ENCODE peak calls at places on chromosomes 2 and 18, in nine cellular contexts. V is transverse colon, P is Peyer's patch, B is sigmoid colon, M is lower leg skin, H is right lobe of liver, J is body of pancreas, N is IMR-90, W is uterus. Y is an unnamed sample.

GRCh38 chr2:64204006-64204632 is 59.9 kb upstream of the PELI1 start:
- DNase-seq in M (no peak), W (no peak), V (peak), P (peak), B (peak), H (peak), J (no peak), N (peak), Y (no peak)

GRCh38 chr2:21836261-21836660 is 712.5 kb downstream of the TDRD15 start:
- DNase-seq in H (no peak), P (no peak), N (peak), J (no peak), W (no peak), B (no peak), V (no peak), M (no peak), Y (no peak)

GRCh38 chr18:74126684-74127482 is 20.8 kb downstream of the FBXO15 start:
- DNase-seq in P (no peak), H (no peak), N (no peak), W (no peak), M (no peak), J (no peak), B (no peak), V (no peak), Y (no peak)

GRCh38 chr2:26477126-26477910 is 606 bp downstream of the OTOF start:
- DNase-seq in J (no peak), M (no peak), V (no peak), N (no peak), W (no peak), P (no peak), H (peak), B (no peak), Y (no peak)

GRCh38 chr2:133521146-133521745 is 47.0 kb downstream of the NCKAP5 start:
- DNase-seq in B (no peak), W (no peak), J (no peak), M (no peak), N (peak), V (no peak), H (no peak), P (no peak), Y (no peak)

GRCh38 chr2:192025607-192026006 is 169.1 kb downstream of the TMEFF2 start:
- DNase-seq in V (no peak), B (no peak), H (no peak), P (no peak), N (no peak), J (no peak), W (no peak), M (no peak), Y (no peak)

GRCh38 chr2:74835831-74836674 is 2.1 kb downstream of the HK2 start:
- DNase-seq in P (peak), M (no peak), B (no peak), H (no peak), V (no peak), J (no peak), W (no peak), N (peak), Y (peak)

GRCh38 chr2:227033471-227034148 is 130.4 kb downstream of the COL4A4 start:
- DNase-seq in M (no peak), J (peak), H (peak), N (peak), P (peak), V (peak), W (no peak), B (peak), Y (peak)

GRCh38 chr2:147646999-147647588 is 197.7 kb upstream of the ACVR2A start:
- DNase-seq in J (no peak), N (no peak), P (no peak), W (no peak), V (no peak), M (no peak), H (no peak), B (no peak), Y (no peak)

GRCh38 chr18:9765505-9765904 is 57.4 kb downstream of the RAB31 start:
- DNase-seq in B (no peak), P (no peak), J (no peak), N (no peak), H (no peak), V (no peak), W (no peak), M (no peak), Y (no peak)

GRCh38 chr2:232870002-232870765 is at the start of gene SNORC:
- DNase-seq in B (peak), P (peak), H (no peak), J (peak), W (no peak), V (no peak), N (no peak), M (peak), Y (no peak)

GRCh38 chr2:23135481-23136100 is 249.4 kb upstream of the KLHL29 start:
- DNase-seq in V (no peak), M (no peak), H (no peak), W (peak), B (no peak), P (no peak), J (no peak), N (no peak), Y (no peak)

GRCh38 chr2:26669099-26669498 is 23.4 kb upstream of the KCNK3 start:
- DNase-seq in P (peak), W (no peak), B (peak), J (no peak), H (peak), M (peak), N (no peak), V (no peak), Y (no peak)

GRCh38 chr2:27264753-27265535 is 2.1 kb upstream of the SLC30A3 start:
- DNase-seq in W (peak), V (peak), M (no peak), B (no peak), P (peak), N (peak), H (no peak), J (peak), Y (peak)

GRCh38 chr2:200129756-200130462 is 174.5 kb downstream of the MAIP1 start:
- DNase-seq in V (no peak), P (no peak), N (no peak), J (no peak), H (no peak), M (no peak), B (no peak), W (no peak), Y (no peak)

GRCh38 chr2:238670341-238670681 is 177.6 kb upstream of the TWIST2 start:
- DNase-seq in H (no peak), W (no peak), M (no peak), P (no peak), V (no peak), B (no peak), J (no peak), N (no peak), Y (no peak)

GRCh38 chr2:70616168-70616694 is 62.6 kb upstream of the TGFA start:
- DNase-seq in N (no peak), J (no peak), M (no peak), P (peak), B (no peak), H (no peak), V (peak), W (no peak), Y (no peak)

GRCh38 chr2:223834431-223834830 is 3.0 kb downstream of the AP1S3 start:
- DNase-seq in H (no peak), N (no peak), W (no peak), P (no peak), B (no peak), J (no peak), V (no peak), M (no peak), Y (no peak)

GRCh38 chr2:240991378-240992263 is 6.8 kb upstream of the SNED1 start:
- DNase-seq in N (peak), P (peak), H (peak), J (peak), V (peak), W (peak), M (peak), B (peak), Y (no peak)

GRCh38 chr2:10906926-10907479 is 4.7 kb upstream of the KCNF1 start:
- DNase-seq in W (no peak), N (no peak), H (no peak), M (no peak), J (no peak), V (no peak), B (no peak), P (peak), Y (no peak)

GRCh38 chr2:174026122-174026845 is 61.1 kb upstream of the SP3 start:
- DNase-seq in V (no peak), M (no peak), B (no peak), H (no peak), W (peak), J (no peak), N (peak), P (no peak), Y (no peak)

GRCh38 chr2:3288455-3289163 is 89.0 kb downstream of the EIPR1 start:
- DNase-seq in H (peak), P (peak), J (no peak), W (no peak), N (no peak), M (peak), B (peak), V (no peak), Y (no peak)

GRCh38 chr18:13077473-13077872 is 86.3 kb downstream of the CEP192 start:
- DNase-seq in B (no peak), W (no peak), V (no peak), J (no peak), P (no peak), H (no peak), N (no peak), M (no peak), Y (no peak)

GRCh38 chr2:46170011-46170410 is 127.2 kb upstream of the EPAS1 start:
- DNase-seq in V (no peak), J (no peak), P (no peak), W (no peak), M (peak), H (no peak), N (no peak), B (no peak), Y (no peak)

GRCh38 chr2:37856101-37856751 is 68.9 kb upstream of the RMDN2 start:
- DNase-seq in N (no peak), M (no peak), W (no peak), H (no peak), J (no peak), B (peak), V (no peak), P (no peak), Y (no peak)

GRCh38 chr2:45610281-45611019 is 617 bp downstream of the SRBD1 start:
- DNase-seq in W (peak), M (peak), J (peak), P (peak), V (peak), B (peak), H (peak), N (peak), Y (peak)

GRCh38 chr2:173653427-173653795 is 298.7 kb downstream of the CDCA7 start:
- DNase-seq in M (no peak), J (no peak), V (no peak), P (no peak), N (no peak), H (no peak), B (no peak), W (no peak), Y (no peak)

GRCh38 chr2:130767408-130767775 is 12.1 kb downstream of the AMER3 start:
- DNase-seq in M (no peak), J (no peak), H (no peak), W (no peak), V (no peak), P (no peak), N (no peak), B (no peak), Y (no peak)

GRCh38 chr2:174656671-174657171 is 59.1 kb upstream of the WIPF1 start:
- DNase-seq in V (no peak), P (no peak), B (no peak), N (no peak), W (no peak), H (no peak), M (no peak), J (no peak), Y (no peak)

GRCh38 chr2:196442211-196442610 is 197.3 kb upstream of the CCDC150 start:
- DNase-seq in N (peak), B (no peak), H (no peak), P (no peak), J (no peak), W (no peak), V (no peak), M (no peak), Y (no peak)

GRCh38 chr2:166117491-166117890 is 10.3 kb downstream of the SCN1A start:
- DNase-seq in W (no peak), N (no peak), V (no peak), H (no peak), P (no peak), B (no peak), J (no peak), M (no peak), Y (no peak)

GRCh38 chr18:36402765-36403396 is 105.4 kb downstream of the FHOD3 start:
- DNase-seq in W (no peak), V (peak), J (peak), H (no peak), B (peak), N (peak), M (peak), P (peak), Y (no peak)

GRCh38 chr2:229429529-229430067 is 158.5 kb upstream of the PID1 start:
- DNase-seq in N (no peak), P (no peak), B (no peak), J (no peak), W (no peak), H (no peak), V (no peak), M (no peak), Y (no peak)

GRCh38 chr2:73642338-73643018 is at the start of gene NAT8:
- DNase-seq in B (no peak), J (no peak), P (no peak), W (no peak), H (peak), M (no peak), V (no peak), N (no peak), Y (no peak)

GRCh38 chr18:72783517-72783916 is 84.3 kb downstream of the NETO1 start:
- DNase-seq in W (no peak), H (no peak), M (no peak), B (no peak), V (no peak), J (no peak), P (no peak), N (no peak), Y (no peak)

GRCh38 chr2:128835342-128835855 is 516.7 kb upstream of the HS6ST1 start:
- DNase-seq in J (no peak), B (no peak), N (no peak), M (no peak), P (no peak), V (no peak), H (no peak), W (no peak), Y (no peak)

GRCh38 chr2:136751406-136751805 is 13.9 kb upstream of the THSD7B start:
- DNase-seq in B (no peak), J (no peak), W (no peak), N (no peak), V (no peak), P (no peak), H (no peak), M (no peak), Y (no peak)

GRCh38 chr2:102392096-102392495 is 30.9 kb upstream of the IL18RAP start:
- DNase-seq in V (no peak), B (no peak), W (no peak), H (no peak), N (no peak), J (no peak), P (no peak), M (no peak), Y (no peak)

GRCh38 chr2:217617496-217618085 is 385.2 kb downstream of the TNS1 start:
- DNase-seq in M (peak), W (no peak), B (no peak), P (no peak), H (no peak), J (no peak), V (no peak), N (peak), Y (no peak)

GRCh38 chr2:217622205-217622621 is 380.6 kb downstream of the TNS1 start:
- DNase-seq in P (no peak), V (peak), H (no peak), W (peak), M (no peak), J (no peak), B (peak), N (peak), Y (no peak)

GRCh38 chr2:217616936-217617335 is 385.9 kb downstream of the TNS1 start:
- DNase-seq in P (no peak), V (no peak), M (no peak), B (no peak), N (peak), H (no peak), J (no peak), W (no peak), Y (no peak)

GRCh38 chr2:217621391-217621801 is 381.4 kb downstream of the TNS1 start:
- DNase-seq in N (peak), P (no peak), W (peak), V (no peak), M (no peak), H (no peak), J (no peak), B (no peak), Y (no peak)

GRCh38 chr2:217618744-217619143 is 384.1 kb downstream of the TNS1 start:
- DNase-seq in M (no peak), B (no peak), P (no peak), N (no peak), H (no peak), V (no peak), J (no peak), W (no peak), Y (no peak)
- TF ChIP-seq POLR2A in M (no peak), B (no peak), P (no peak), N (no peak), H (no peak), V (no peak), J (no peak), W (no peak), Y (no peak)

DNA sequence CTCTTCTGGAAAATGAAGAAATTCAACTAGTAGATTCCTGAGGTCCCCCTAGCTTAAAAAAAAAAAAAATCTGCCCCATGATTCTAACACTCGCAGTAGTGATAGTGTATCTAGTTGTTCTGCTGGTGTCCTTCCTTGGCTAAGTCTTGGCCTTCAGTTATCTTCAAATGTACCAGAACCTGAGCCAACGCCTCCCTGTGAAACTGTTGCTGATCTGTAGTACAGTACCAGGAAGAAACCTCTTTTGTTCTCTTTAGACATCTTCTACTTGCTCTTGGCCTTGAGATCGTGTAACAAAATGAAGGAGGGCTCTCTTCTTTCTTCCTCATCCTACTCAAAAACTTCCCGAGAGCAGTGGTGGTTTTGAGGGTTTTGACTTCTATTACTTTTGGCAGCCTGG is 31.0 kb downstream of the PLEK start:
- DNase-seq in J (no peak), V (no peak), P (no peak), M (no peak), W (no peak), N (no peak), B (no peak), H (no peak), Y (peak)
- TF ChIP-seq POLR2A in J (no peak), V (no peak), P (no peak), M (no peak), W (no peak), N (no peak), B (no peak), H (no peak), Y (no peak)

GRCh38 chr2:214011676-214012075 is 399.2 kb upstream of the VWC2L start:
- DNase-seq in M (no peak), P (no peak), N (no peak), J (no peak), W (no peak), H (no peak), B (no peak), V (no peak), Y (no peak)

GRCh38 chr2:214019229-214019972 is 391.5 kb upstream of the VWC2L start:
- DNase-seq in N (peak), P (no peak), H (no peak), J (no peak), M (no peak), V (no peak), B (no peak), W (no peak), Y (no peak)

GRCh38 chr2:214019973-214020345 is 390.9 kb upstream of the VWC2L start:
- DNase-seq in W (no peak), H (no peak), P (no peak), J (no peak), N (no peak), M (no peak), V (no peak), B (no peak), Y (no peak)

GRCh38 chr2:214014551-214015230 is 396.2 kb upstream of the VWC2L start:
- DNase-seq in W (no peak), N (peak), B (no peak), P (no peak), V (no peak), J (no peak), H (no peak), M (no peak), Y (no peak)
- TF ChIP-seq POLR2A in W (no peak), N (no peak), B (no peak), P (no peak), V (no peak), J (no peak), H (no peak), M (no peak), Y (no peak)

GRCh38 chr2:85644909-85645308 is 23.1 kb downstream of the SFTPB start:
- DNase-seq in W (no peak), J (no peak), P (no peak), B (no peak), N (no peak), V (no peak), H (no peak), M (no peak), Y (no peak)
- TF ChIP-seq POLR2A in W (no peak), J (no peak), P (no peak), B (no peak), N (no peak), V (no peak), H (no peak), M (no peak), Y (no peak)

GRCh38 chr2:28870146-28870891 is at the start of gene TRMT61B:
- DNase-seq in W (peak), N (peak), V (peak), J (peak), M (peak), H (peak), B (peak), P (peak), Y (peak)
- TF ChIP-seq POLR2A in W (peak), N (peak), V (peak), J (peak), M (no peak), H (peak), B (peak), P (peak), Y (peak)

DNA sequence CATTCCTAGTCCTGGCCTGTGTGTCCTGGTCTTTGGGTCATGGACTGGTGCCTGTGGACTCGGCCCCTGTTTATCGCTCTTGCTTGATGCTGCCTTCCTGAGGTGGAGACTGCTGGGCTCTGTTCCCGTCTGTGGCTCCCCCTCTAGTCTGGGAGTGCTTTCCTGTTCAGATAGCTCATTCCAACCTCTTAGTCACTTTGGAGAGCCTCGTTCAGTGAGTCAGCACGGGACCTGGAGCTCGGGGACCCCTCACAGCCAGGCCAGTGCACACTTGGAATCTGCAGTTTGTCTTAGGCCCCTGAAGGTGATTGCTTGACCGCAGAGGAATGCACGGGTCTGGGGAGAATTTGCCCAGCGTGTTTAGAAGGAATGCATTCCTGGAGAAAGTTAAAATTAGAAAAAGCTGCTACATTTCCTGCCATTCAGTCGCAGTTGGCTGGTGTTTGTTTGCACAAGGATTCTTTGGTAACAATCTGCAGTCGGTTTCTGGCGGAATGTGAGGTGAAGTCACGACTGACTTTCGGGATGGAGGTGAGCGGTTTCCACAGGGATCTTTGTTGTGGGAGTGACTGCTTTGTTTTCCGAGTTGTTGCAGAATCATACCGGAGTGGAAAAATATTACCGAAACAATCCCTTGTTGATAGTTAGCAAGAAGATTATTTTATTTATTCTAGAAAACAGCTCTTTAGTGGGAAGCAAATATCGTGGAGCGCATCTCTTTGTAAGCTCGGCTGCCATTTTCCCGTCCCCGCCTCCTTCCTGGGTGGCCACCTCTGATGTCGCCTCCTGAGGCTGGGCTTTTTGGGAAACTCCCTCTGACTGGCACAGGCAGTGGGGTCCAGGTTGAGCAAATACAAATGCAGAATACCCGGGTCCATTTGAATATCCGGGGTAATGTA is 29.6 kb downstream of the SH3BP4 start:
- DNase-seq in H (peak), V (peak), M (peak), W (peak), J (peak), N (peak), B (peak), P (peak), Y (no peak)
- TF ChIP-seq POLR2A in H (peak), V (no peak), M (no peak), W (peak), J (peak), N (peak), B (no peak), P (no peak), Y (no peak)